ENCODE peak calls at places on chromosomes 11 and 22, in five cellular contexts. R is dermis blood vessel endothelial cell, V is heart left ventricle, C is NCI-H1105 treated with DMSO at 0.1 percent for 48 hours, Z is hypothalamus. F is an unnamed sample.

GRCh38 chr22:47593911-47594311 is 831.5 kb downstream of the TBC1D22A start:
- DNase-seq in R (no peak), V (no peak), C (no peak), Z (no peak), F (no peak)

GRCh38 chr11:125587480-125587879 is 5.2 kb upstream of the STT3A start:
- DNase-seq in R (no peak), V (no peak), C (no peak), Z (no peak), F (no peak)

GRCh38 chr11:15750535-15751297 is 605.6 kb downstream of the SOX6 start:
- DNase-seq in R (no peak), V (no peak), C (peak), Z (no peak), F (no peak)

GRCh38 chr11:64285885-64286800 is 495 bp downstream of the GPR137 start:
- DNase-seq in R (peak), V (no peak), C (peak), Z (no peak), F (no peak)

GRCh38 chr22:40466976-40467375 is 96.6 kb downstream of the SGSM3 start:
- DNase-seq in R (no peak), V (no peak), C (no peak), Z (no peak), F (no peak)

GRCh38 chr11:47083913-47084312 is 92.8 kb downstream of the ARFGAP2 start:
- DNase-seq in R (no peak), V (no peak), C (no peak), Z (no peak), F (no peak)

GRCh38 chr11:20488352-20488751 is 100.8 kb downstream of the PRMT3 start:
- DNase-seq in R (no peak), V (no peak), C (peak), Z (no peak), F (no peak)

GRCh38 chr11:8258289-8258688 is 5.4 kb downstream of the LMO1 start:
- DNase-seq in R (no peak), V (peak), C (no peak), Z (no peak), F (no peak)

GRCh38 chr22:32823024-32823730 is 21.7 kb downstream of the TIMP3 start:
- DNase-seq in R (peak), V (no peak), C (peak), Z (no peak), F (no peak)

GRCh38 chr11:73258104-73258684 is 13.9 kb upstream of the P2RY6 start:
- DNase-seq in R (no peak), V (no peak), C (no peak), Z (no peak), F (no peak)

GRCh38 chr11:17275376-17276235 is 933 bp upstream of the NUCB2 start:
- DNase-seq in R (peak), V (no peak), C (no peak), Z (no peak), F (no peak)

GRCh38 chr22:29268511-29269229 is 602 bp downstream of the EWSR1 start:
- DNase-seq in R (peak), V (peak), C (peak), Z (no peak), F (no peak)

GRCh38 chr11:35343033-35343598 is 76.2 kb downstream of the SLC1A2 start:
- DNase-seq in R (no peak), V (no peak), C (no peak), Z (no peak), F (no peak)

GRCh38 chr11:43797866-43798265 is 82.8 kb upstream of the ALKBH3 start:
- DNase-seq in R (no peak), V (no peak), C (no peak), Z (no peak), F (no peak)

GRCh38 chr11:129884581-129884980 is 10.8 kb downstream of the NFRKB start:
- DNase-seq in R (no peak), V (no peak), C (no peak), Z (no peak), F (no peak)

GRCh38 chr11:78313898-78314297 is 103.7 kb downstream of the GAB2 start:
- DNase-seq in R (no peak), V (no peak), C (no peak), Z (no peak), F (no peak)

GRCh38 chr11:61361686-61362541 is at the start of the genes CYB561A3 and TMEM138:
- DNase-seq in R (peak), V (peak), C (peak), Z (peak), F (peak)

GRCh38 chr22:16783930-16784354 is 41.3 kb downstream of the XKR3 start:
- DNase-seq in R (no peak), V (no peak), C (peak), Z (no peak), F (no peak)

GRCh38 chr11:118911880-118912741 is 13.6 kb downstream of the BCL9L start:
- DNase-seq in R (peak), V (peak), C (peak), Z (peak), F (no peak)

GRCh38 chr11:35177370-35177769 is 38.4 kb downstream of the CD44 start:
- DNase-seq in R (no peak), V (no peak), C (no peak), Z (no peak), F (no peak)

GRCh38 chr22:32804823-32805585 is 3.5 kb downstream of the TIMP3 start:
- DNase-seq in R (no peak), V (no peak), C (no peak), Z (no peak), F (no peak)

GRCh38 chr11:130439160-130439519 is 9.3 kb upstream of the ADAMTS15 start:
- DNase-seq in R (no peak), V (no peak), C (no peak), Z (no peak), F (no peak)

GRCh38 chr22:38249803-38250641 is 22.8 kb downstream of the TMEM184B start:
- DNase-seq in R (no peak), V (no peak), C (no peak), Z (no peak), F (no peak)

GRCh38 chr11:117908959-117909610 is 20.1 kb downstream of the TMPRSS13 start:
- DNase-seq in R (no peak), V (no peak), C (no peak), Z (no peak), F (no peak)

GRCh38 chr22:41539146-41540005 is 4.9 kb downstream of the POLR3H start:
- DNase-seq in R (no peak), V (no peak), C (no peak), Z (no peak), F (no peak)